ENCODE peak calls at places on chromosomes 6 and 20, in seven cellular contexts. One of them, this sample, is unnamed.

GRCh38 chr20:23090147-23090546 is 4.0 kb upstream of the CD93 start:
- DNase-seq in NCI-H1436: no peak
- DNase-seq in LoVo: no peak
- DNase-seq in suprapubic skin: no peak
- DNase-seq in K562: no peak
- DNase-seq in choroid plexus epithelial cell: no peak
- DNase-seq in CD8-positive, alpha-beta memory T cell: no peak
- DNase-seq in this sample: no peak

GRCh38 chr20:14622796-14623195 is 285.4 kb upstream of the FLRT3 start:
- DNase-seq in NCI-H1436: no peak
- DNase-seq in LoVo: peak
- DNase-seq in suprapubic skin: no peak
- DNase-seq in K562: no peak
- DNase-seq in choroid plexus epithelial cell: peak
- DNase-seq in CD8-positive, alpha-beta memory T cell: no peak
- DNase-seq in this sample: no peak

GRCh38 chr20:2693996-2694471 is 1.5 kb downstream of the EBF4 start:
- DNase-seq in NCI-H1436: no peak
- DNase-seq in LoVo: no peak
- DNase-seq in suprapubic skin: peak
- DNase-seq in K562: no peak
- DNase-seq in choroid plexus epithelial cell: no peak
- DNase-seq in CD8-positive, alpha-beta memory T cell: no peak
- DNase-seq in this sample: no peak

GRCh38 chr6:13872681-13873080 is 52.1 kb upstream of the RNF182 start:
- DNase-seq in NCI-H1436: no peak
- DNase-seq in LoVo: no peak
- DNase-seq in suprapubic skin: no peak
- DNase-seq in K562: no peak
- DNase-seq in choroid plexus epithelial cell: no peak
- DNase-seq in CD8-positive, alpha-beta memory T cell: no peak
- DNase-seq in this sample: no peak

GRCh38 chr6:169887529-169888140 is 136.2 kb downstream of the ERMARD start:
- DNase-seq in NCI-H1436: no peak
- DNase-seq in LoVo: no peak
- DNase-seq in suprapubic skin: no peak
- DNase-seq in K562: no peak
- DNase-seq in choroid plexus epithelial cell: no peak
- DNase-seq in CD8-positive, alpha-beta memory T cell: no peak
- DNase-seq in this sample: no peak

GRCh38 chr6:158232445-158233213 is 64.5 kb downstream of the GTF2H5 start:
- DNase-seq in NCI-H1436: peak
- DNase-seq in LoVo: peak
- DNase-seq in suprapubic skin: peak
- DNase-seq in K562: peak
- DNase-seq in choroid plexus epithelial cell: peak
- DNase-seq in CD8-positive, alpha-beta memory T cell: peak
- DNase-seq in this sample: peak

GRCh38 chr6:31582230-31582601 is at the start of gene LTB:
- DNase-seq in NCI-H1436: no peak
- DNase-seq in LoVo: no peak
- DNase-seq in suprapubic skin: no peak
- DNase-seq in K562: no peak
- DNase-seq in choroid plexus epithelial cell: no peak
- DNase-seq in CD8-positive, alpha-beta memory T cell: peak
- DNase-seq in this sample: no peak

GRCh38 chr6:41272591-41273175 is 13.8 kb downstream of the TREM1 start:
- DNase-seq in NCI-H1436: no peak
- DNase-seq in LoVo: no peak
- DNase-seq in suprapubic skin: no peak
- DNase-seq in K562: no peak
- DNase-seq in choroid plexus epithelial cell: no peak
- DNase-seq in CD8-positive, alpha-beta memory T cell: no peak
- DNase-seq in this sample: no peak

GRCh38 chr6:107991939-107992560 is 34.0 kb upstream of the SEC63 start:
- DNase-seq in NCI-H1436: no peak
- DNase-seq in LoVo: no peak
- DNase-seq in suprapubic skin: no peak
- DNase-seq in K562: no peak
- DNase-seq in choroid plexus epithelial cell: no peak
- DNase-seq in CD8-positive, alpha-beta memory T cell: no peak
- DNase-seq in this sample: no peak

GRCh38 chr6:117425431-117426153 is at the start of gene ROS1:
- DNase-seq in NCI-H1436: no peak
- DNase-seq in LoVo: no peak
- DNase-seq in suprapubic skin: no peak
- DNase-seq in K562: no peak
- DNase-seq in choroid plexus epithelial cell: no peak
- DNase-seq in CD8-positive, alpha-beta memory T cell: no peak
- DNase-seq in this sample: no peak

GRCh38 chr6:134768936-134769335 is 181.0 kb downstream of the ALDH8A1 start:
- DNase-seq in NCI-H1436: no peak
- DNase-seq in LoVo: no peak
- DNase-seq in suprapubic skin: no peak
- DNase-seq in K562: no peak
- DNase-seq in choroid plexus epithelial cell: no peak
- DNase-seq in CD8-positive, alpha-beta memory T cell: no peak
- DNase-seq in this sample: no peak

This sample was measured in body of pancreas.